ENCODE peak calls at places on chromosomes 12 and 14, in four cellular contexts. K, B, Y and P are unnamed samples.

GRCh38 chr14:67515386-67516079 is 17.6 kb upstream of the PLEKHH1 start:
- DNase-seq in B (no peak), Y (peak), K (no peak), P (no peak)

GRCh38 chr14:90674716-90675115 is 141.5 kb downstream of the TTC7B start:
- DNase-seq in B (no peak), Y (no peak), K (no peak), P (no peak)

GRCh38 chr14:100375273-100375962 is 52.3 kb downstream of the SLC25A47 start:
- DNase-seq in K (no peak), B (no peak), Y (peak), P (no peak)

GRCh38 chr12:19287302-19287701 is 152.0 kb upstream of the AEBP2 start:
- DNase-seq in K (no peak), B (no peak), Y (no peak), P (no peak)

GRCh38 chr12:113232787-113233585 is 11.7 kb downstream of the TPCN1 start:
- DNase-seq in Y (peak), B (peak), K (no peak), P (no peak)

GRCh38 chr12:131857908-131858850 is 30.0 kb downstream of the MMP17 start:
- DNase-seq in K (no peak), Y (no peak), B (no peak), P (no peak)

GRCh38 chr12:114631242-114631641 is 52.7 kb downstream of the TBX3 start:
- DNase-seq in Y (no peak), K (no peak), B (no peak), P (no peak)

GRCh38 chr12:88895634-88896033 is 315.4 kb upstream of the KITLG start:
- DNase-seq in B (no peak), Y (no peak), K (no peak), P (no peak)

GRCh38 chr14:99357856-99358390 is 85.9 kb upstream of the BCL11B start:
- DNase-seq in Y (no peak), K (no peak), B (no peak), P (no peak)

GRCh38 chr14:22837059-22837749 is 819 bp downstream of the MMP14 start:
- DNase-seq in Y (peak), K (peak), B (no peak), P (no peak)

GRCh38 chr12:54431911-54432814 is 13.1 kb upstream of the ITGA5 start:
- DNase-seq in K (no peak), B (no peak), Y (peak), P (no peak)

GRCh38 chr14:68695871-68696665 is 96.8 kb downstream of the ZFP36L1 start:
- DNase-seq in B (no peak), K (no peak), Y (no peak), P (no peak)